ENCODE peak calls at places on chromosome 16, in five cellular contexts. D is astrocyte of the spinal cord, Z is psoas muscle, V is fibroblast of pulmonary artery, M is tibial nerve. P is an unnamed sample.

GRCh38 chr16:24075929-24076716 is 180.0 kb upstream of the CACNG3 start:
- DNase-seq in D (no peak), Z (no peak), V (no peak), M (no peak), P (peak)

GRCh38 chr16:69814561-69814960 is 52.4 kb downstream of the WWP2 start:
- DNase-seq in D (no peak), Z (no peak), V (no peak), M (no peak), P (no peak)

GRCh38 chr16:10889880-10890279 is 12.9 kb downstream of the CIITA start:
- DNase-seq in D (no peak), Z (no peak), V (no peak), M (no peak), P (no peak)

GRCh38 chr16:80735846-80736245 is 68.6 kb downstream of the CDYL2 start:
- DNase-seq in D (no peak), Z (no peak), V (no peak), M (no peak), P (no peak)

GRCh38 chr16:77946834-77947233 is 75.5 kb upstream of the CLEC3A start:
- DNase-seq in D (no peak), Z (no peak), V (peak), M (no peak), P (no peak)

GRCh38 chr16:1919680-1919998 is 1.4 kb upstream of the HS3ST6 start:
- DNase-seq in D (no peak), Z (no peak), V (no peak), M (no peak), P (no peak)

GRCh38 chr16:21663889-21664647 is at the start of gene OTOA:
- DNase-seq in D (no peak), Z (no peak), V (no peak), M (no peak), P (no peak)

GRCh38 chr16:84851192-84852127 is 31.7 kb downstream of the CRISPLD2 start:
- DNase-seq in D (peak), Z (peak), V (peak), M (no peak), P (no peak)

GRCh38 chr16:89686520-89687091 is at the start of gene CDK10:
- DNase-seq in D (peak), Z (peak), V (peak), M (peak), P (peak)

GRCh38 chr16:3012246-3012645 is 477 bp upstream of the CLDN9 start:
- DNase-seq in D (no peak), Z (no peak), V (no peak), M (no peak), P (no peak)

GRCh38 chr16:80708823-80709222 is 95.6 kb downstream of the CDYL2 start:
- DNase-seq in D (no peak), Z (no peak), V (no peak), M (no peak), P (no peak)

GRCh38 chr16:70650216-70650615 is 3.9 kb downstream of the IL34 start:
- DNase-seq in D (no peak), Z (no peak), V (no peak), M (no peak), P (no peak)

GRCh38 chr16:72241930-72242329 is 70.0 kb upstream of the PMFBP1 start:
- DNase-seq in D (peak), Z (no peak), V (peak), M (peak), P (peak)

GRCh38 chr16:81873221-81873620 is 94.1 kb downstream of the PLCG2 start:
- DNase-seq in D (no peak), Z (no peak), V (no peak), M (no peak), P (no peak)

GRCh38 chr16:75555213-75555706 is 792 bp downstream of the TMEM231 start:
- DNase-seq in D (peak), Z (peak), V (peak), M (peak), P (peak)

GRCh38 chr16:67594956-67595355 is 32.6 kb downstream of the CTCF start:
- DNase-seq in D (peak), Z (no peak), V (peak), M (no peak), P (no peak)

GRCh38 chr16:21336231-21336630 is 58.1 kb upstream of the CRYM start:
- DNase-seq in D (no peak), Z (no peak), V (no peak), M (no peak), P (no peak)

GRCh38 chr16:85460252-85460982 is 152.7 kb upstream of the GSE1 start:
- DNase-seq in D (no peak), Z (no peak), V (peak), M (no peak), P (peak)

GRCh38 chr16:17467923-17468540 is 2.7 kb downstream of the XYLT1 start:
- DNase-seq in D (peak), Z (peak), V (peak), M (peak), P (peak)

GRCh38 chr16:13392341-13392740 is 490.9 kb downstream of the SHISA9 start:
- DNase-seq in D (no peak), Z (no peak), V (no peak), M (no peak), P (no peak)

GRCh38 chr16:69150146-69150865 is 17.9 kb downstream of the UTP4 start:
- DNase-seq in D (peak), Z (no peak), V (peak), M (peak), P (peak)

GRCh38 chr16:16778322-16778721 is 399.4 kb downstream of the NPIPA7 start:
- DNase-seq in D (no peak), Z (no peak), V (no peak), M (no peak), P (no peak)

GRCh38 chr16:11604783-11605563 is 18.3 kb upstream of the LITAF start:
- DNase-seq in D (no peak), Z (peak), V (peak), M (no peak), P (no peak)

GRCh38 chr16:83682858-83683235 is 124.9 kb upstream of the HSBP1 start:
- DNase-seq in D (no peak), Z (no peak), V (no peak), M (no peak), P (no peak)

GRCh38 chr16:457732-458400 is 32.4 kb downstream of the RAB11FIP3 start:
- DNase-seq in D (no peak), Z (no peak), V (peak), M (no peak), P (no peak)

GRCh38 chr16:80463303-80463702 is 77.5 kb upstream of the DYNLRB2 start:
- DNase-seq in D (no peak), Z (no peak), V (no peak), M (no peak), P (no peak)

GRCh38 chr16:25570131-25570530 is 121.6 kb upstream of the HS3ST4 start:
- DNase-seq in D (no peak), Z (no peak), V (no peak), M (no peak), P (no peak)

GRCh38 chr16:25014500-25015147 is 545 bp downstream of the ARHGAP17 start:
- DNase-seq in D (peak), Z (peak), V (peak), M (peak), P (peak)

GRCh38 chr16:23229714-23230113 is 47.2 kb downstream of the SCNN1G start:
- DNase-seq in D (no peak), Z (no peak), V (no peak), M (no peak), P (no peak)

DNA sequence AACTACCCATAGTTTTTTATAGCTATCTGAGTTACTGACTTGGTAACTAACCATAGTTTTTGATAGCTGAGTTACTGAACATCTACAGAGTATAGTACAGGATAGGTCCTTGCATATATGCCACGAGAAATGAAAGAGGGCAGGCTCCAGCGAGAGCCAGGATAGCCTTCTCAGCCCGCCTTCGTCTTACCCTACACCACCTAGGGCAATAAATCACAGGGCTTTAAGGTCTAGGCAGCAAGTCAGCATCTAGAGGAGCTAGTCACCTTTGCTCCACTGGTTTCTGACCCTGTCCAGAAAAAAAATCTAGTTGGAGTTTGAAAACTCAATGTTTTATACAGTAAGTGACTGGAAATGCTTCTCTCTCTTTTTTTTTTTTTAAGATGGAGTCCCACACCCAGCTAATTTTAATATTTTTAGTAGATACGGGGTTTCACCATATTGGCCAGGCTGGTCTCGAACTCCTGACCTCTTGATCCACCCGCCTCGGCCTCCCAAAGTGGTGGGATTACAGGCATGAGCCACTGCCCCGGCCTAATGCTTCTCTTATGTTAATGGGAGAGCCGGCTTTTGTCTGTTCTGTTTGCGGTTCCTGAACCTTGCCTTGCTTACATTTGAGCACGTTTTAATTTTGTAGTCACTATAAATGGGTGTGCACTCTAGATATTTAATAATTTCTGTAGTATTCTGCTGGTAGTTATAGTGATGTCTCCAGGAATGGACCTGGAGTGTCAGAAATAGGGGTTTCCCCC is 2.8 kb downstream of the BFAR start:
- DNase-seq in D (no peak), Z (no peak), V (no peak), M (no peak), P (no peak)
- H3K4me3 ChIP-seq in D (no peak), Z (no peak), V (no peak), M (no peak), P (no peak)

DNA sequence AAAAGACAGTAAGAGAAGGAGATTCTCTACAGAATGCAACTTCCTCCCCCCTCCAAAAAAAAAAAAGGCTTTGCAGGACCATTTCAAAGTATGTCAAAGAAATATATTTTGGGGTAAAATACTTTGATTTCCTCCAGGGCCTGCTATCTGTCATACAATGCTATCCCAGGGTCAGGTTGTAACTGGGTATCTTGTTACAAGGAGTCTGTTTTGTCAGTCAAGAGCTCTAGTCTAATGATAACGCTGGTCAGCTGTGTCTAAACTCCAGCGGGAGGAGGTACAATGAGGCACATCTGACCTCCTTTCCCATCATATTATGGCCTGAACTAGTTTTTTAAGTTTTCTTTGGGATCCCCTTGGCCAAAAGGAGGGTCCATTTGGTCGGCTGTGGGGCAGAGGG is 408.4 kb upstream of the CDH5 start:
- DNase-seq in D (no peak), Z (no peak), V (no peak), M (no peak), P (no peak)
- H3K4me3 ChIP-seq in D (no peak), Z (no peak), V (no peak), M (no peak), P (no peak)

DNA sequence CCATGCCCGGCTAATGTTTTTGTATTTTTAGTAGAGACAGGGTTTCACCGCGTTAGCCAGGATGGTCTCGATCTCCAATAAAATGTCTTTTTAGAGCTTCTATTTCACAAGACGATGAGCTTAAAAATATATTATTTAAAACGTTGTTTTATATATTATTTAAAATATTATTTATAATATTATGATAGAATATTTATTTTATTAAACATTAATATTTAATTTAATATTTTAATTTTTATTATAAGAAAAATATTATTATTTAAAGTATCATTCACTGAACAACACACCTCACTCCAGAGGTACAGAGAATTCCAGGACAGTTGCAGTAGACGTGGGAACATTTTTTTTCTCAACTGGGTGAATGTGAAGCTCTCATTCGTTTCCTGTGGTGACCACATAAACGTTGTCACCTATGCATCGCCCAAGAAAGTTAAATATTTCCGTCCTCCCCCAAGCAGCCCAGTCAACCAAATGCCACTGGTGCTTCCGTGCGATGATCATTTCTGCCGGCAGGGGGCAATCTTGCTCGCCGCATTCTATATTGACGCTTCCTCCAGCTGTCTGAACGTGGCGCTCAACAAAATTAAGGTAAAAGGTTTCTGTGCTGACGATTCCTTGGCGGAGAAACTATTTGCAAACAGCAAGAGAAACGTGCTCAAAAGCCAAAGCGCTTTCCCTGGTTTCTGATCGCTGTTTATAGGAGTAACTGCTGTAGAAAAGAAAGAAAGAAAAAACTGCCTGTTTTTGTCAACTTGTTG is 41.7 kb upstream of the PRSS54 start:
- DNase-seq in D (peak), Z (peak), V (peak), M (peak), P (peak)
- H3K4me3 ChIP-seq in D (no peak), Z (peak), V (peak), M (no peak), P (no peak)

DNA sequence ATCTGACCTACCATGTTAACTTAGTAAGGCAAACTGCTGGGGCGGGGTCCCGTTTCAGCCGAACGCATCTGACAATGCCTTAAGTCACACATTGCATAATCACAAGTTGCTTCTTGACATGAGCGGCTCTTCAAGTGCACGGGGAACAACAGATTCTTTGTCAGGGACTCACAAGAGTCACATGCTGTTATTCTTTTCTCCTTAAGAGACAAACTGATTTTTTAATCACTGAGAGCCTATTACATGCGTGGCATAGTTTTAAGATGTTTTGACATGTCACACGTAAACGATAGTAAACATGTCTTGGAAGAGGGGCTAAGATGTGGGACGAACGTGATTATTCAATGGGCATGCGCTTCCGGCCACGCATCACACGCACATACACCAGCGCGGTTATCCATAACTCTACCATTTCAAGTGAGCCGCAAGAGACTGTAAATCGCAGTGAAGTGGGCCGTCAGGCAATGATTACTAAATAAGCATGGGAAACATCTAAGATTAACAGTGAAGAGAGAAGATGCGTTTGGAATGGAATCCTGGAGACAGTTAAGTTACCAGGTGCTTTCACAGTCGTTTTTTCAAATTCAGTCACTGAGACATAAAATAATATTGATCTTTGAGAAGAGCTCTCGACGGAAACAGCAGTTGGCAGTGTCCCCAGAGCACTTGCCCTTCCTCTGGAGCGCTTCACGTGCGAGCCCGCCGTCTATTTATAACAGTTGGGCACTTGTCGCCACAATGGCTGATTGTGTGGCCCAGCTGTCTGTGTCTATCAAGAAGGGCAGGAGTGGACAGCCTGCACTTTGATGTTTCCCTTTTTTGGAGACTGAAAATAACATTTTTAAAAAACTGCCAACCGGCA is 63.2 kb downstream of the ADCY9 start:
- DNase-seq in D (peak), Z (peak), V (no peak), M (peak), P (peak)
- H3K4me3 ChIP-seq in D (no peak), Z (peak), V (no peak), M (peak), P (peak)

DNA sequence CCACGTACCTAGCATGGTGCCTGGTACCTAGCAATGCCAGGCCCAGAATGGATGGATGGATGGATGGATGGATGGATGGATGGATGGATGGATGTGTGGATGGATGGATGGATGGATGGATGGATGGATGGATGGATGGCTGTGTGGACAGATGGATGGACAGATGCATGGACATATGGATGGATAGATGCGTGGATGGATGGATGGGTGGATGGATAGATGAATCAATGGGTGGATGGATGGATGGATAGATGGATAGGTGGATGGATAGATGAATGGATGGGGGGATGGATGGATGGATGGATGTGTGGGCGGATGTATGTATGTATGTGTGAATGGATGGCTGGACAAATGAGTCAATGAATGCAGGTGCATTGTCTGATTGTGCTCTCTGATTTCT is 12.6 kb downstream of the GPR139 start:
- DNase-seq in D (no peak), Z (no peak), V (no peak), M (no peak), P (no peak)
- H3K4me3 ChIP-seq in D (no peak), Z (no peak), V (no peak), M (no peak), P (no peak)

P was measured in NB4.